ENCODE peak calls at places on chromosomes 1 and 21, in ten cellular contexts. Q is GM12865, G is SK-N-MC, U is H7, H is cardiac muscle cell, J is heart right ventricle, T is brain microvascular endothelial cell, A is fibroblast of pulmonary artery, Y is HFF-Myc, O is neural progenitor cell. M is an unnamed sample.

GRCh38 chr21:37670883-37671282 is 245.4 kb downstream of the KCNJ6 start:
- DNase-seq in Q (no peak), G (no peak), U (no peak), H (peak), J (no peak), T (peak), A (peak), Y (no peak), O (no peak), M (no peak)

GRCh38 chr1:169486281-169486904 is 649 bp upstream of the SLC19A2 start:
- DNase-seq in Q (no peak), G (no peak), U (peak), H (peak), J (no peak), T (peak), A (peak), Y (no peak), O (no peak), M (peak)

GRCh38 chr1:150173161-150173585 is 23.5 kb downstream of the PLEKHO1 start:
- DNase-seq in Q (no peak), G (no peak), U (no peak), H (no peak), J (no peak), T (no peak), A (no peak), Y (no peak), O (peak), M (no peak)

GRCh38 chr21:45615145-45615711 is 28.3 kb upstream of the PCBP3 start:
- DNase-seq in Q (peak), G (no peak), U (peak), H (no peak), J (no peak), T (peak), A (peak), Y (no peak), O (no peak), M (peak)

GRCh38 chr1:145959957-145960467 is 2.2 kb upstream of the LIX1L start:
- DNase-seq in Q (no peak), G (no peak), U (no peak), H (no peak), J (no peak), T (no peak), A (no peak), Y (no peak), O (no peak), M (no peak)

GRCh38 chr1:221715321-221716169 is 26.3 kb downstream of the DUSP10 start:
- DNase-seq in Q (no peak), G (peak), U (peak), H (no peak), J (no peak), T (no peak), A (no peak), Y (no peak), O (peak), M (no peak)

GRCh38 chr1:1521331-1521730 is 9.4 kb downstream of the ATAD3A start:
- DNase-seq in Q (no peak), G (no peak), U (peak), H (no peak), J (no peak), T (no peak), A (no peak), Y (no peak), O (no peak), M (no peak)

GRCh38 chr1:181369416-181369815 is 113.9 kb upstream of the CACNA1E start:
- DNase-seq in Q (no peak), G (no peak), U (no peak), H (no peak), J (no peak), T (no peak), A (no peak), Y (no peak), O (no peak), M (no peak)

GRCh38 chr1:91501527-91501859 is 842 bp downstream of the CDC7 start:
- DNase-seq in Q (peak), G (peak), U (peak), H (peak), J (no peak), T (peak), A (peak), Y (no peak), O (no peak), M (peak)

GRCh38 chr1:184283999-184284398 is 102.8 kb upstream of the C1orf21 start:
- DNase-seq in Q (no peak), G (no peak), U (no peak), H (peak), J (no peak), T (peak), A (peak), Y (no peak), O (no peak), M (peak)

GRCh38 chr1:36874271-36875017 is 159.9 kb downstream of the GRIK3 start:
- DNase-seq in Q (no peak), G (no peak), U (no peak), H (no peak), J (no peak), T (no peak), A (no peak), Y (no peak), O (no peak), M (no peak)

GRCh38 chr1:6027591-6027990 is 18.1 kb upstream of the KCNAB2 start:
- DNase-seq in Q (peak), G (no peak), U (no peak), H (no peak), J (no peak), T (no peak), A (no peak), Y (no peak), O (no peak), M (no peak)

GRCh38 chr1:196305216-196305615 is 303.0 kb downstream of the KCNT2 start:
- DNase-seq in Q (no peak), G (peak), U (no peak), H (no peak), J (no peak), T (no peak), A (no peak), Y (no peak), O (no peak), M (no peak)

GRCh38 chr1:99566290-99567021 is 79.5 kb upstream of the PALMD start:
- DNase-seq in Q (no peak), G (no peak), U (no peak), H (peak), J (no peak), T (no peak), A (no peak), Y (no peak), O (no peak), M (no peak)

GRCh38 chr1:211788626-211789025 is 41.9 kb downstream of the LPGAT1 start:
- DNase-seq in Q (no peak), G (no peak), U (no peak), H (peak), J (no peak), T (no peak), A (no peak), Y (peak), O (no peak), M (peak)

GRCh38 chr1:119367332-119368124 is 1.1 kb upstream of the HAO2 start:
- DNase-seq in Q (peak), G (no peak), U (peak), H (peak), J (no peak), T (no peak), A (peak), Y (peak), O (peak), M (peak)

DNA sequence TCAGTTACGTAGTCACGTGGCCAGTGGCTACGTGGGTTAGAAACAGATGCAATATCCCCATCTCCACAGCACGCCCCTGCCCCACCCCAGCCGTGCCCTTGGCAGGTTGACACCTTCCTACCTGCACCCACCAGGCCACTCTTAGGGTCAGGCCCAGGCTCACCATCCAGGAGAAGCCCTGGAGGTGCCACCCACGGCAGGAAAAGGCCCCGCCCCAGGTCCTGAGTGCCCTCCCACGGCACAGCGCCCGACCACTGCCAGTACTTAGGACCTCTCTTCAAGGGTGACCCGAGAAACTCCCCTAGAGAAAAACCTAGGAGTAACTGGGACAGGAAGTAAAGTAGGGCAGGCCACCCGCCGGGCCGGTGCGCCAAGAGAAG is 1.5 kb downstream of the C1orf35 start:
- DNase-seq in Q (no peak), G (no peak), U (no peak), H (no peak), J (no peak), T (no peak), A (no peak), Y (no peak), O (no peak), M (no peak)
- H3K4me3 ChIP-seq in Q (peak), G (peak), U (peak), H (peak), J (no peak), T (peak), A (peak), Y (peak), O (peak), M (peak)

GRCh38 chr1:231334079-231334666 is 3.5 kb downstream of the EXOC8 start:
- DNase-seq in Q (peak), G (no peak), U (no peak), H (no peak), J (no peak), T (no peak), A (no peak), Y (no peak), O (no peak), M (no peak)
- H3K4me3 ChIP-seq in Q (peak), G (peak), U (peak), H (peak), J (peak), T (peak), A (peak), Y (peak), O (peak), M (peak)

GRCh38 chr1:96183928-96184327 is 537.7 kb upstream of the PTBP2 start:
- DNase-seq in Q (no peak), G (no peak), U (no peak), H (no peak), J (no peak), T (no peak), A (no peak), Y (no peak), O (no peak), M (no peak)

DNA sequence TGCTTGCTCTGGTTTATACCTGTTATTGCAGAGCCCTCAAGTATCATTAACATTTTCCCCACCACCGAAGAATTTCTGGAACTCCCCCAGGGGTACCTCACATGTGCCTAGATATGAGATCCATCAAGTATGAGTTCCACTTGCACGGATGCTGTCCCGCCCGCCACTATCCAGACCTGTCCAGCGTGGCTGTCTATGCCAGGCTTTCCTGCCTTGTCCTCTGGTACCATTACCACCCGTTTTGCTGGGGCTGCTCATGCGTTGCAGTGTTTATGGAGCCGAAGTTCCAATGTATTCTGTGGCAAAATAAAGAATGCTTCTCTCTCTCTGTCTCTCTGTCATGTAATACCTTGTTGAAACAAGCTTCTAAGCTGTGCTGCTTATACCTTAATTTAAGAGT is 543.5 kb upstream of the PTBP2 start:
- DNase-seq in Q (no peak), G (no peak), U (no peak), H (no peak), J (no peak), T (no peak), A (no peak), Y (no peak), O (no peak), M (no peak)
- H3K4me3 ChIP-seq in Q (no peak), G (no peak), U (no peak), H (no peak), J (no peak), T (no peak), A (no peak), Y (no peak), O (no peak), M (no peak)

GRCh38 chr1:51635611-51636010 is 18.7 kb downstream of the OSBPL9 start:
- DNase-seq in Q (no peak), G (no peak), U (no peak), H (no peak), J (no peak), T (no peak), A (no peak), Y (no peak), O (no peak), M (no peak)
- H3K4me3 ChIP-seq in Q (no peak), G (no peak), U (no peak), H (no peak), J (no peak), T (no peak), A (no peak), Y (no peak), O (no peak), M (no peak)

M was measured in skeletal muscle cell.